ENCODE peak calls at places on chromosomes 4 and X, in five cellular contexts. One of them, this sample, is unnamed.

GRCh38 chr4:142567199-142567598 is 278.9 kb downstream of the INPP4B start:
- DNase-seq in nucleus accumbens: no peak
- DNase-seq in HT1080: no peak
- DNase-seq in putamen: no peak
- DNase-seq in tibial nerve: no peak
- DNase-seq in this sample: no peak

GRCh38 chrX:7074135-7074907 is 73.2 kb upstream of the STS start:
- DNase-seq in nucleus accumbens: no peak
- DNase-seq in HT1080: no peak
- DNase-seq in putamen: no peak
- DNase-seq in tibial nerve: no peak
- DNase-seq in this sample: no peak

GRCh38 chr4:88971536-88971935 is 85.4 kb downstream of the FAM13A start:
- DNase-seq in nucleus accumbens: no peak
- DNase-seq in HT1080: no peak
- DNase-seq in putamen: no peak
- DNase-seq in tibial nerve: no peak
- DNase-seq in this sample: no peak

GRCh38 chrX:8684201-8684600 is 47.7 kb downstream of the ANOS1 start:
- DNase-seq in nucleus accumbens: no peak
- DNase-seq in HT1080: no peak
- DNase-seq in putamen: no peak
- DNase-seq in tibial nerve: no peak
- DNase-seq in this sample: no peak

GRCh38 chrX:139691493-139691842 is 16.5 kb downstream of the MCF2 start:
- DNase-seq in nucleus accumbens: no peak
- DNase-seq in HT1080: no peak
- DNase-seq in putamen: no peak
- DNase-seq in tibial nerve: no peak
- DNase-seq in this sample: no peak

GRCh38 chrX:13432376-13432775 is 112.5 kb upstream of the ATXN3L start:
- DNase-seq in nucleus accumbens: no peak
- DNase-seq in HT1080: peak
- DNase-seq in putamen: no peak
- DNase-seq in tibial nerve: peak
- DNase-seq in this sample: no peak

GRCh38 chr4:158428242-158428641 is 93.4 kb upstream of the RXFP1 start:
- DNase-seq in nucleus accumbens: no peak
- DNase-seq in HT1080: peak
- DNase-seq in putamen: no peak
- DNase-seq in tibial nerve: no peak
- DNase-seq in this sample: no peak

GRCh38 chrX:3468031-3468430 is 121.6 kb upstream of the MXRA5 start:
- DNase-seq in nucleus accumbens: no peak
- DNase-seq in HT1080: no peak
- DNase-seq in putamen: no peak
- DNase-seq in tibial nerve: no peak
- DNase-seq in this sample: no peak

GRCh38 chrX:37817579-37817978 is 29.8 kb downstream of the DYNLT3 start:
- DNase-seq in nucleus accumbens: no peak
- DNase-seq in HT1080: no peak
- DNase-seq in putamen: no peak
- DNase-seq in tibial nerve: no peak
- DNase-seq in this sample: no peak

GRCh38 chr4:104516884-104517283 is 22.2 kb upstream of the CXXC4 start:
- DNase-seq in nucleus accumbens: no peak
- DNase-seq in HT1080: peak
- DNase-seq in putamen: no peak
- DNase-seq in tibial nerve: no peak
- DNase-seq in this sample: no peak

GRCh38 chr4:120723986-120724385 is 198.5 kb downstream of the PRDM5 start:
- DNase-seq in nucleus accumbens: no peak
- DNase-seq in HT1080: no peak
- DNase-seq in putamen: no peak
- DNase-seq in tibial nerve: no peak
- DNase-seq in this sample: no peak

GRCh38 chr4:150972592-150972991 is 42.5 kb downstream of the LRBA start:
- DNase-seq in nucleus accumbens: no peak
- DNase-seq in HT1080: no peak
- DNase-seq in putamen: no peak
- DNase-seq in tibial nerve: no peak
- DNase-seq in this sample: no peak

GRCh38 chr4:122377352-122377751 is 1.5 kb upstream of the ADAD1 start:
- DNase-seq in nucleus accumbens: no peak
- DNase-seq in HT1080: no peak
- DNase-seq in putamen: no peak
- DNase-seq in tibial nerve: no peak
- DNase-seq in this sample: no peak

GRCh38 chr4:76486588-76487276 is 51.7 kb downstream of the SHROOM3 start:
- DNase-seq in nucleus accumbens: no peak
- DNase-seq in HT1080: no peak
- DNase-seq in putamen: no peak
- DNase-seq in tibial nerve: no peak
- DNase-seq in this sample: no peak

GRCh38 chr4:145716661-145717200 is 36.8 kb downstream of the C4orf51 start:
- DNase-seq in nucleus accumbens: no peak
- DNase-seq in HT1080: no peak
- DNase-seq in putamen: no peak
- DNase-seq in tibial nerve: no peak
- DNase-seq in this sample: no peak

GRCh38 chrX:41317487-41318208 is 16.3 kb upstream of the DDX3X start:
- DNase-seq in nucleus accumbens: no peak
- DNase-seq in HT1080: no peak
- DNase-seq in putamen: no peak
- DNase-seq in tibial nerve: no peak
- DNase-seq in this sample: no peak

GRCh38 chrX:115642895-115643530 is 82.0 kb downstream of the PLS3 start:
- DNase-seq in nucleus accumbens: no peak
- DNase-seq in HT1080: peak
- DNase-seq in putamen: peak
- DNase-seq in tibial nerve: peak
- DNase-seq in this sample: no peak

GRCh38 chrX:31323658-31324057 is 251.8 kb upstream of the FTHL17 start:
- DNase-seq in nucleus accumbens: no peak
- DNase-seq in HT1080: no peak
- DNase-seq in putamen: no peak
- DNase-seq in tibial nerve: no peak
- DNase-seq in this sample: no peak

GRCh38 chr4:78552398-78553396 is 1.1 kb downstream of the ANXA3 start:
- DNase-seq in nucleus accumbens: no peak
- DNase-seq in HT1080: peak
- DNase-seq in putamen: no peak
- DNase-seq in tibial nerve: no peak
- DNase-seq in this sample: no peak

GRCh38 chr4:185096032-185096653 is 46.9 kb upstream of the SLC25A4 start:
- DNase-seq in nucleus accumbens: no peak
- DNase-seq in HT1080: peak
- DNase-seq in putamen: peak
- DNase-seq in tibial nerve: peak
- DNase-seq in this sample: no peak

GRCh38 chr4:94469221-94469784 is 17.6 kb downstream of the PDLIM5 start:
- DNase-seq in nucleus accumbens: no peak
- DNase-seq in HT1080: no peak
- DNase-seq in putamen: no peak
- DNase-seq in tibial nerve: no peak
- DNase-seq in this sample: no peak

GRCh38 chrX:24178441-24178840 is 28.9 kb downstream of the ZFX start:
- DNase-seq in nucleus accumbens: no peak
- DNase-seq in HT1080: no peak
- DNase-seq in putamen: no peak
- DNase-seq in tibial nerve: no peak
- DNase-seq in this sample: no peak

GRCh38 chrX:117835034-117835433 is 281.6 kb downstream of the KLHL13 start:
- DNase-seq in nucleus accumbens: no peak
- DNase-seq in HT1080: peak
- DNase-seq in putamen: no peak
- DNase-seq in tibial nerve: no peak
- DNase-seq in this sample: no peak

GRCh38 chr4:45004847-45005565 is 278.6 kb upstream of the GNPDA2 start:
- DNase-seq in nucleus accumbens: no peak
- DNase-seq in HT1080: peak
- DNase-seq in putamen: no peak
- DNase-seq in tibial nerve: no peak
- DNase-seq in this sample: no peak

GRCh38 chr4:21203416-21203815 is 503.2 kb downstream of the PACRGL start:
- DNase-seq in nucleus accumbens: no peak
- DNase-seq in HT1080: no peak
- DNase-seq in putamen: no peak
- DNase-seq in tibial nerve: no peak
- DNase-seq in this sample: no peak

GRCh38 chr4:124526760-124527159 is 185.8 kb downstream of the ANKRD50 start:
- DNase-seq in nucleus accumbens: no peak
- DNase-seq in HT1080: no peak
- DNase-seq in putamen: no peak
- DNase-seq in tibial nerve: no peak
- DNase-seq in this sample: no peak

This sample was measured in amygdala.